ENCODE peak calls at places on chromosomes 11 and 22, in four cellular contexts. H is cardiac fibroblast, V is IMR-90, O is osteocyte. U is an unnamed sample.

GRCh38 chr11:8011981-8012444 is 24.9 kb downstream of the EIF3F start:
- DNase-seq in H (peak), V (peak), O (peak), U (no peak)

GRCh38 chr22:27173530-27173929 is 516.1 kb downstream of the MIAT start:
- DNase-seq in H (no peak), V (no peak), O (no peak), U (no peak)

GRCh38 chr11:112811781-112812180 is 149.4 kb upstream of the NCAM1 start:
- DNase-seq in H (no peak), V (no peak), O (no peak), U (no peak)

GRCh38 chr22:17257091-17257490 is 37.9 kb upstream of the ADA2 start:
- DNase-seq in H (no peak), V (no peak), O (no peak), U (no peak)

GRCh38 chr11:1458340-1459218 is 28.0 kb downstream of the MOB2 start:
- DNase-seq in H (peak), V (peak), O (no peak), U (peak)

GRCh38 chr11:69970785-69971535 is 107.2 kb upstream of the ANO1 start:
- DNase-seq in H (no peak), V (no peak), O (no peak), U (no peak)

GRCh38 chr22:48503876-48504275 is 1323.8 kb downstream of the BRD1 start:
- DNase-seq in H (no peak), V (no peak), O (no peak), U (no peak)

GRCh38 chr11:2685051-2685450 is 14.7 kb downstream of the KCNQ1OT1 start:
- DNase-seq in H (no peak), V (no peak), O (no peak), U (no peak)

GRCh38 chr11:95764267-95764898 is 25.2 kb downstream of the FAM76B start:
- DNase-seq in H (peak), V (peak), O (no peak), U (no peak)

GRCh38 chr11:111612211-111612610 is 10.0 kb downstream of the SIK2 start:
- DNase-seq in H (peak), V (peak), O (no peak), U (no peak)

GRCh38 chr11:121563900-121564822 is 111.4 kb upstream of the SORL1-AS1 start:
- DNase-seq in H (no peak), V (peak), O (no peak), U (no peak)

GRCh38 chr11:28759311-28759710 is 651.1 kb downstream of the METTL15 start:
- DNase-seq in H (peak), V (peak), O (no peak), U (no peak)

GRCh38 chr11:30451167-30451566 is 128.3 kb downstream of the ARL14EP start:
- DNase-seq in H (no peak), V (no peak), O (no peak), U (no peak)

GRCh38 chr22:36149464-36149863 is 11.1 kb downstream of the APOL3 start:
- DNase-seq in H (peak), V (no peak), O (no peak), U (no peak)

GRCh38 chr11:62142921-62143320 is 19.1 kb downstream of the INCENP start:
- DNase-seq in H (no peak), V (no peak), O (peak), U (no peak)

GRCh38 chr22:45318558-45319318 is 9.0 kb downstream of the FAM118A start:
- DNase-seq in H (peak), V (peak), O (no peak), U (no peak)

GRCh38 chr11:73956876-73957653 is 6.2 kb downstream of the DNAJB13 start:
- DNase-seq in H (no peak), V (no peak), O (no peak), U (no peak)

GRCh38 chr11:123775274-123775673 is 21.0 kb upstream of the OR6X1 start:
- DNase-seq in H (no peak), V (no peak), O (no peak), U (no peak)

GRCh38 chr22:27480487-27480886 is 321.1 kb downstream of the MN1 start:
- DNase-seq in H (no peak), V (no peak), O (no peak), U (no peak)

GRCh38 chr11:94884322-94884721 is 89.0 kb downstream of the CWC15 start:
- DNase-seq in H (no peak), V (no peak), O (no peak), U (no peak)

GRCh38 chr11:72015511-72016061 is 16.9 kb downstream of the IL18BP start:
- DNase-seq in H (no peak), V (peak), O (no peak), U (peak)

GRCh38 chr11:115166826-115167225 is 337.4 kb downstream of the CADM1 start:
- DNase-seq in H (no peak), V (no peak), O (peak), U (no peak)

GRCh38 chr11:111361082-111361801 is 17.8 kb downstream of the POU2AF1 start:
- DNase-seq in H (no peak), V (no peak), O (no peak), U (no peak)

GRCh38 chr22:20234760-20235452 is 33.2 kb downstream of the RTN4R start:
- DNase-seq in H (no peak), V (no peak), O (no peak), U (no peak)

GRCh38 chr11:70536051-70536877 is 137.9 kb downstream of the CTTN start:
- DNase-seq in H (no peak), V (no peak), O (no peak), U (no peak)

GRCh38 chr11:6686006-6686405 is 2.9 kb upstream of the MRPL17 start:
- DNase-seq in H (no peak), V (no peak), O (no peak), U (no peak)

GRCh38 chr11:17314232-17314547 is 37.4 kb upstream of the NCR3LG1 start:
- DNase-seq in H (peak), V (peak), O (no peak), U (no peak)

GRCh38 chr11:116990061-116990473 is 108.2 kb downstream of the SIK3 start:
- DNase-seq in H (peak), V (peak), O (no peak), U (no peak)

GRCh38 chr11:69700278-69701140 is 3.3 kb downstream of the FGF19 start:
- DNase-seq in H (peak), V (peak), O (peak), U (peak)

GRCh38 chr11:14418801-14419417 is 59.9 kb upstream of the RRAS2 start:
- DNase-seq in H (peak), V (peak), O (no peak), U (no peak)

GRCh38 chr22:31952094-31952401 is 7.7 kb downstream of the YWHAH start:
- DNase-seq in H (no peak), V (no peak), O (no peak), U (no peak)

GRCh38 chr22:46947516-46948260 is 185.2 kb downstream of the TBC1D22A start:
- DNase-seq in H (no peak), V (no peak), O (peak), U (no peak)

GRCh38 chr11:121452609-121453150 is at the start of gene SORL1-AS1:
- DNase-seq in H (no peak), V (peak), O (no peak), U (no peak)

GRCh38 chr11:118531597-118532084 is 649 bp downstream of the TMEM25 start:
- DNase-seq in H (no peak), V (no peak), O (no peak), U (no peak)

DNA sequence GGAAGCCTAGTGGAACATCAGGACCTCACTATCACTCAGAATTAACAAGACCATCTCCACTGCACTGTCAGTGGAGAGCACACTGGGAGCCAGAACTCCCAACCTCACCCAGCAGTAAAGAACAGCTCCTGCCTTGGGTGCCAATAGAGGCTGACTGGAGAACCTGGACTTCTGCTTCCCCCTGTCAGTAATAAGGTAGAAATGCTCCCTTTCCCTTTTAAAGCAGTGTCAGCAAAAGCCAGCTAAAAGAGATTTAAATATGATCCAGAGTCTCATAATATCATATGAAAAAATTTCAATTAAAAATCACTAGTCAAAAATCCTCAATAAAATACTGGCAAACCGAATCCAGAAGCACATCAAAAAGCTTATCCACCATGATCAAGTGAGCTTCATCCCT is 82.8 kb downstream of the SPATA19 start:
- DNase-seq in H (no peak), V (no peak), O (no peak), U (no peak)
- TF ChIP-seq CTCF in H (no peak), V (no peak), O (no peak), U (no peak)

GRCh38 chr11:47175746-47176327 is 842 bp downstream of the ARFGAP2 start:
- DNase-seq in H (no peak), V (no peak), O (no peak), U (no peak)

GRCh38 chr11:47176328-47177228 is at the start of gene ARFGAP2:
- DNase-seq in H (peak), V (peak), O (peak), U (peak)

GRCh38 chr11:47171057-47171838 is 5.4 kb downstream of the ARFGAP2 start:
- DNase-seq in H (no peak), V (no peak), O (no peak), U (no peak)

GRCh38 chr11:47171856-47172255 is 4.8 kb downstream of the ARFGAP2 start:
- DNase-seq in H (no peak), V (no peak), O (no peak), U (no peak)

GRCh38 chr11:47172740-47173139 is 3.9 kb downstream of the ARFGAP2 start:
- DNase-seq in H (no peak), V (no peak), O (no peak), U (no peak)
- TF ChIP-seq CTCF in H (no peak), V (no peak), O (no peak), U (no peak)

GRCh38 chr11:11728371-11728770 is 106.6 kb upstream of the GALNT18 start:
- DNase-seq in H (no peak), V (no peak), O (no peak), U (no peak)
- TF ChIP-seq CTCF in H (no peak), V (no peak), O (no peak), U (no peak)

DNA sequence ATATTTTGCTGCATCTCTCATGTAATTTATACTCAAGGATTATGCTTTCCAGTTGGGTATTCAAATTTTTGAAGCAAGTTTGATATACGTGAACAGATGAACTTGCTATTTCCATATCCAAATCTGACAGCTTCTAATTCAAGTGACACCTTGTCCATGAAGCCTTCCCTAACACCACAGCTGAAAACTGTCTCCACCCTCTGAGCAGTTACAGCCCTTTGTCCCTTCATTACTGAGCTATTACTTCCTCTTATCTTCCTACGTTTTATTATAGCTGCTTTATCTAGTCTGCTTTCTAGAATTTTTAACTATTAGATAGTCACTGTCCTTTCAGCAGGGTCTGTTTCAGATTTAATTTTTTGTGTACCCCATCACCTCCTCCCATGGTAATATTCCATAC is 13.3 kb upstream of the PRSS23 start:
- DNase-seq in H (no peak), V (no peak), O (no peak), U (no peak)
- TF ChIP-seq CTCF in H (no peak), V (no peak), O (no peak), U (no peak)

DNA sequence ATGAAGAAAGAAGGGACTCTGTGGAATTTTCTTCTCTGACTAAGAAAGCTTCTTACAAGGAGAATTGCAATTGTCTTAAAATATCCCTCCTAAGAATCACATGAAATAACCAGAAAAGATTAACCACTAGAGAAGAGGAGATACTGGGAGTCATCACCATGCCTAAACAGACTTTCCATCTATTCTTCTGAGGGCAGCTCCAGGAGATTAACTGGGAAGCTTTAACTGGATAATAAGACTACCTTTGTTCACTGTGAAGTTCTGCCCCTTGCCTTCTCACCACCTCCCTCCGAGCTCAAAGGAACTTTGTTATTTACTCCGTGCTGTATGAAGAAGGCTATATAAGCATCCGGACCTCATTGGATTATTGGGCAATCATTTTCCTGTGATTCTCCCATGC is 24.5 kb upstream of the MMP7 start:
- DNase-seq in H (no peak), V (no peak), O (no peak), U (no peak)
- TF ChIP-seq CTCF in H (no peak), V (no peak), O (no peak), U (no peak)

GRCh38 chr11:19907008-19907579 is 194.5 kb downstream of the NAV2 start:
- DNase-seq in H (no peak), V (no peak), O (no peak), U (no peak)

GRCh38 chr11:19903620-19904069 is 191.0 kb downstream of the NAV2 start:
- DNase-seq in H (peak), V (peak), O (peak), U (peak)

GRCh38 chr11:19906126-19906525 is 193.5 kb downstream of the NAV2 start:
- DNase-seq in H (no peak), V (no peak), O (no peak), U (no peak)

GRCh38 chr11:19907839-19908238 is 195.2 kb downstream of the NAV2 start:
- DNase-seq in H (no peak), V (no peak), O (no peak), U (no peak)

GRCh38 chr11:19905280-19905853 is 192.7 kb downstream of the NAV2 start:
- DNase-seq in H (peak), V (peak), O (no peak), U (no peak)
- TF ChIP-seq CTCF in H (peak), V (peak), O (peak), U (peak)

U was measured in endothelial cell.